ENCODE peak calls at places on chromosomes 12 and 14, in six cellular contexts. Y is stimulated activated CD8-positive, alpha-beta memory T cell treated with anti-CD3 and anti-CD28 coated beads, Interleukin-12 subunit alpha, Interleukin-12 subunit beta, amount 100 ng/mL, for 1 hour; V is brain microvascular endothelial cell; P is type B pancreatic cell; N is T47D; S is G401. E is an unnamed sample.

GRCh38 chr14:94423465-94424056 is 29.0 kb downstream of the SERPINA11 start:
- DNase-seq in Y (peak), S (peak), N (peak), P (peak), V (peak), E (peak)

GRCh38 chr12:10361622-10362021 is 28.2 kb downstream of the KLRK1 start:
- DNase-seq in V (peak), N (no peak), Y (no peak), S (no peak), P (no peak), E (no peak)

GRCh38 chr14:24275524-24276139 is 4.2 kb upstream of the RABGGTA start:
- DNase-seq in N (no peak), V (no peak), P (no peak), Y (no peak), S (no peak), E (no peak)

GRCh38 chr12:23534196-23534595 is 415.3 kb downstream of the SOX5 start:
- DNase-seq in P (no peak), S (no peak), Y (no peak), N (no peak), V (no peak), E (no peak)

GRCh38 chr14:21024668-21025373 is at the start of gene NDRG2:
- DNase-seq in V (no peak), P (peak), N (peak), Y (peak), S (no peak), E (peak)

GRCh38 chr14:61630399-61630798 is 64.9 kb upstream of the HIF1A start:
- DNase-seq in N (no peak), P (no peak), S (peak), Y (no peak), V (no peak), E (no peak)

GRCh38 chr12:111274820-111275219 is 94.1 kb downstream of the PHETA1 start:
- DNase-seq in P (no peak), S (no peak), V (no peak), Y (no peak), N (no peak), E (peak)

GRCh38 chr14:63692309-63693020 is 35.4 kb downstream of the SGPP1 start:
- DNase-seq in S (no peak), N (no peak), Y (no peak), V (no peak), P (no peak), E (no peak)

GRCh38 chr14:100755649-100756048 is 29.0 kb downstream of the DLK1 start:
- DNase-seq in S (no peak), Y (no peak), N (no peak), V (no peak), P (no peak), E (no peak)

GRCh38 chr12:50887191-50887590 is 44.5 kb downstream of the TMPRSS12 start:
- DNase-seq in S (no peak), P (no peak), N (no peak), Y (no peak), V (no peak), E (no peak)

GRCh38 chr12:46342562-46343033 is 30.0 kb downstream of the SLC38A2 start:
- DNase-seq in P (no peak), N (no peak), S (no peak), V (peak), Y (peak), E (no peak)

GRCh38 chr14:68939893-68940613 is 39.0 kb downstream of the ACTN1 start:
- DNase-seq in P (no peak), Y (no peak), N (no peak), S (peak), V (peak), E (no peak)

GRCh38 chr14:73457050-73457934 is 1.1 kb downstream of the NUMB start:
- DNase-seq in P (peak), N (no peak), V (no peak), Y (no peak), S (peak), E (no peak)

GRCh38 chr12:18643673-18644072 is 94.1 kb downstream of the PLCZ1 start:
- DNase-seq in P (no peak), V (no peak), N (no peak), S (no peak), Y (no peak), E (no peak)

GRCh38 chr12:45674583-45674982 is 54.9 kb upstream of the ARID2 start:
- DNase-seq in N (no peak), P (no peak), S (no peak), V (peak), Y (no peak), E (no peak)

GRCh38 chr12:90543841-90544240 is 411.1 kb downstream of the CCER1 start:
- DNase-seq in Y (no peak), V (peak), S (no peak), N (no peak), P (no peak), E (no peak)

GRCh38 chr12:109900752-109901580 is 892 bp downstream of the TCHP start:
- DNase-seq in Y (no peak), N (peak), P (no peak), S (no peak), V (no peak), E (no peak)

GRCh38 chr14:24630087-24630871 is 3.7 kb downstream of the GZMB start:
- DNase-seq in P (no peak), Y (no peak), N (no peak), V (no peak), S (no peak), E (no peak)

GRCh38 chr14:54702014-54702491 is 135.1 kb downstream of the SAMD4A start:
- DNase-seq in N (no peak), Y (no peak), P (no peak), S (no peak), V (no peak), E (no peak)

GRCh38 chr14:56119221-56119967 is 1.2 kb downstream of the PELI2 start:
- DNase-seq in S (peak), V (peak), Y (no peak), N (no peak), P (peak), E (peak)

E was measured in GM12891.